ENCODE peak calls at places on chromosome 16, in nine cellular contexts. R, T, V, M, B, G, N, A and Y are unnamed samples.

GRCh38 chr16:82329504-82330192 is 159.6 kb upstream of the MPHOSPH6 start:
- DNase-seq in R (peak), T (no peak), V (peak), M (no peak), B (no peak), G (no peak), N (no peak), A (no peak), Y (no peak)

GRCh38 chr16:1559446-1559975 is 26.0 kb downstream of the TMEM204 start:
- DNase-seq in R (no peak), T (no peak), V (no peak), M (no peak), B (no peak), G (no peak), N (no peak), A (no peak), Y (no peak)

GRCh38 chr16:4142268-4142667 is 26.0 kb upstream of the ADCY9 start:
- DNase-seq in R (no peak), T (no peak), V (no peak), M (peak), B (no peak), G (no peak), N (peak), A (no peak), Y (no peak)

GRCh38 chr16:13950821-13951547 is 31.0 kb downstream of the ERCC4 start:
- DNase-seq in R (no peak), T (no peak), V (no peak), M (no peak), B (no peak), G (no peak), N (no peak), A (no peak), Y (no peak)

GRCh38 chr16:27628216-27628945 is 78.4 kb downstream of the KATNIP start:
- DNase-seq in R (peak), T (no peak), V (no peak), M (no peak), B (no peak), G (no peak), N (no peak), A (no peak), Y (peak)

GRCh38 chr16:14378684-14379467 is 251.2 kb downstream of the PARN start:
- DNase-seq in R (no peak), T (no peak), V (no peak), M (no peak), B (peak), G (peak), N (no peak), A (peak), Y (no peak)

GRCh38 chr16:392450-393027 is 4.5 kb upstream of the NME4 start:
- DNase-seq in R (no peak), T (peak), V (no peak), M (no peak), B (no peak), G (no peak), N (no peak), A (no peak), Y (no peak)

GRCh38 chr16:57910726-57911125 is 60.2 kb downstream of the CNGB1 start:
- DNase-seq in R (no peak), T (no peak), V (no peak), M (no peak), B (no peak), G (no peak), N (no peak), A (no peak), Y (no peak)

GRCh38 chr16:87163637-87164036 is 153.6 kb downstream of the C16orf95 start:
- DNase-seq in R (no peak), T (no peak), V (no peak), M (no peak), B (no peak), G (no peak), N (no peak), A (no peak), Y (no peak)

GRCh38 chr16:30619207-30619606 is 9.0 kb upstream of the ZNF689 start:
- DNase-seq in R (no peak), T (no peak), V (no peak), M (no peak), B (no peak), G (no peak), N (no peak), A (no peak), Y (no peak)

GRCh38 chr16:2437032-2437790 is 8.0 kb downstream of the CCNF start:
- DNase-seq in R (no peak), T (no peak), V (no peak), M (no peak), B (no peak), G (no peak), N (no peak), A (no peak), Y (no peak)